ENCODE peak calls at places on chromosome 9, in five cellular contexts. M is mammary epithelial cell, Q is colonic mucosa, I is heart right ventricle, D is dorsolateral prefrontal cortex. U is an unnamed sample.

GRCh38 chr9:16309350-16310271 is 560.9 kb downstream of the BNC2 start:
- DNase-seq in M (no peak), Q (peak), I (peak), D (no peak), U (no peak)

GRCh38 chr9:17802249-17802857 is 223.5 kb downstream of the SH3GL2 start:
- DNase-seq in M (no peak), Q (no peak), I (no peak), D (no peak), U (no peak)

GRCh38 chr9:126696764-126697145 is 83.0 kb downstream of the LMX1B start:
- DNase-seq in M (no peak), Q (no peak), I (no peak), D (no peak), U (no peak)

GRCh38 chr9:108117775-108118174 is 628.2 kb upstream of the KLF4 start:
- DNase-seq in M (no peak), Q (no peak), I (no peak), D (no peak), U (no peak)

GRCh38 chr9:71791875-71792274 is 23.6 kb upstream of the CEMIP2 start:
- DNase-seq in M (no peak), Q (no peak), I (no peak), D (no peak), U (no peak)

GRCh38 chr9:97419315-97419867 is 7.5 kb downstream of the TDRD7 start:
- DNase-seq in M (peak), Q (peak), I (no peak), D (no peak), U (no peak)

GRCh38 chr9:134834957-134835419 is 45.6 kb upstream of the FCN2 start:
- DNase-seq in M (no peak), Q (no peak), I (no peak), D (no peak), U (no peak)

GRCh38 chr9:131097948-131098278 is 1.6 kb downstream of the AIF1L start:
- DNase-seq in M (no peak), Q (no peak), I (peak), D (no peak), U (no peak)

GRCh38 chr9:34771023-34771422 is 61.1 kb upstream of the CCL21 start:
- DNase-seq in M (peak), Q (no peak), I (no peak), D (no peak), U (no peak)

GRCh38 chr9:127224883-127225739 is 39.5 kb upstream of the GARNL3 start:
- DNase-seq in M (peak), Q (peak), I (peak), D (peak), U (peak)

GRCh38 chr9:93677641-93678136 is 101.3 kb downstream of the PHF2 start:
- DNase-seq in M (no peak), Q (peak), I (no peak), D (no peak), U (peak)

GRCh38 chr9:117403848-117404247 is 11.0 kb downstream of the ASTN2 start:
- DNase-seq in M (no peak), Q (no peak), I (no peak), D (no peak), U (no peak)

GRCh38 chr9:111516061-111516465 is 8.9 kb upstream of the ZNF483 start:
- DNase-seq in M (no peak), Q (no peak), I (no peak), D (no peak), U (no peak)

GRCh38 chr9:8282555-8282954 is 483.0 kb upstream of the DMAC1 start:
- DNase-seq in M (no peak), Q (no peak), I (no peak), D (no peak), U (no peak)

GRCh38 chr9:90523953-90524352 is 118.7 kb downstream of the DIRAS2 start:
- DNase-seq in M (no peak), Q (peak), I (no peak), D (peak), U (no peak)

GRCh38 chr9:76818271-76818670 is 54.0 kb downstream of the PCA3 start:
- DNase-seq in M (peak), Q (peak), I (peak), D (no peak), U (peak)

GRCh38 chr9:24881361-24881760 is 335.7 kb upstream of the IZUMO3 start:
- DNase-seq in M (peak), Q (no peak), I (no peak), D (no peak), U (no peak)

GRCh38 chr9:135779571-135779970 is 77.6 kb downstream of the KCNT1 start:
- DNase-seq in M (no peak), Q (no peak), I (no peak), D (peak), U (no peak)

GRCh38 chr9:16718952-16719351 is 151.5 kb downstream of the BNC2 start:
- DNase-seq in M (no peak), Q (no peak), I (no peak), D (no peak), U (no peak)

GRCh38 chr9:37970301-37971106 is 66.6 kb upstream of the SLC25A51 start:
- DNase-seq in M (no peak), Q (no peak), I (no peak), D (no peak), U (no peak)

GRCh38 chr9:111481885-111482636 is 2.1 kb downstream of the ECPAS start:
- DNase-seq in M (peak), Q (peak), I (no peak), D (no peak), U (no peak)

GRCh38 chr9:94182532-94182931 is 76.6 kb upstream of the ZNF169 start:
- DNase-seq in M (no peak), Q (no peak), I (no peak), D (no peak), U (no peak)

GRCh38 chr9:108933231-108933630 is 693 bp downstream of the ELP1 start:
- DNase-seq in M (peak), Q (no peak), I (no peak), D (no peak), U (no peak)

GRCh38 chr9:129469188-129469987 is 151.5 kb downstream of the C9orf50 start:
- DNase-seq in M (no peak), Q (no peak), I (no peak), D (no peak), U (no peak)
- H3K27ac ChIP-seq in M (no peak), Q (no peak), I (no peak), D (no peak), U (no peak)

DNA sequence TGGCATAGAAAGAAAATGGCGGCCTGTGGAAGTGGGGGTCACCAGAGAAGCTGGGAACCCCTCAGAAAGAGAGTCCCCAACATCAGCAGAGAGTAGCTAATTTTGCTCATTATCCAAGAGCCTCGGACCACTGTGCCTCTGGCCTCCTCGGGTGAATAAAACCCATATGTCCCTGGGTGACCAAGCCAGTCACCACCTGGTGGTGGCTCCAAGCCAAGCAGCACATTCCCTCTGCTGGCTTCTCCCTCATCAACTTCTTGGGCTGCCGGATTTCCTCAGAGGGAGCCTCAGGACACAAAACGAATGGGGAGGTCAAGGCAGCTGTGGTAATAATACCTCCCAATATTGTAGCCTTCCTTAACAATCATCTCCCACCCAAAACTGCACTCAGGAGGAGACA is 242.5 kb downstream of the NFIB start:
- DNase-seq in M (no peak), Q (no peak), I (no peak), D (no peak), U (no peak)
- TF ChIP-seq CTCF in M (no peak), Q (no peak), I (no peak), D (no peak), U (no peak)

GRCh38 chr9:87800456-87800855 is 74.5 kb downstream of the CTSL start:
- DNase-seq in M (no peak), Q (no peak), I (no peak), D (no peak), U (peak)

GRCh38 chr9:87798276-87798833 is 72.4 kb downstream of the CTSL start:
- DNase-seq in M (no peak), Q (no peak), I (no peak), D (no peak), U (no peak)

GRCh38 chr9:87799503-87799902 is 73.6 kb downstream of the CTSL start:
- DNase-seq in M (no peak), Q (no peak), I (no peak), D (no peak), U (no peak)

GRCh38 chr9:87803166-87803565 is 77.2 kb downstream of the CTSL start:
- DNase-seq in M (no peak), Q (no peak), I (no peak), D (no peak), U (no peak)

DNA sequence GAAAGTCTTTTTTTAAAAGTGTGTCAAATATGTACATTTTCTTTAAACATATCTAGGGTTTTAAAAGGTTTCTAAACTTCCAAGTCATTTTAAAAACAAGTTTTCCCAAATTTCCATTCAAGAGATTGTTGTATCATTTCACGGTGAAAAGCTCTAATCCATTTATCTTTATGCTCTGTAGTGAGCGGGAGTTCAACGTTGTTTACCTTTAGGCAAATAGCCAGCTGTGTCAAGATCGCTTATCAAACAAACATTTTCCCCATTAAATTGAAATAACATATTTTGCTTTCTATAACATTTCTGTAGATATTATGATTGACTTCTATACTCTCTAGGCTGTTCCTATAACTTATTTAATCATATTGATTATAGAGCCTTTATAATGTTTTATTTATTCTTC is 75.1 kb downstream of the CTSL start:
- DNase-seq in M (no peak), Q (no peak), I (no peak), D (no peak), U (no peak)
- H3K27ac ChIP-seq in M (no peak), Q (no peak), I (no peak), D (no peak), U (no peak)

DNA sequence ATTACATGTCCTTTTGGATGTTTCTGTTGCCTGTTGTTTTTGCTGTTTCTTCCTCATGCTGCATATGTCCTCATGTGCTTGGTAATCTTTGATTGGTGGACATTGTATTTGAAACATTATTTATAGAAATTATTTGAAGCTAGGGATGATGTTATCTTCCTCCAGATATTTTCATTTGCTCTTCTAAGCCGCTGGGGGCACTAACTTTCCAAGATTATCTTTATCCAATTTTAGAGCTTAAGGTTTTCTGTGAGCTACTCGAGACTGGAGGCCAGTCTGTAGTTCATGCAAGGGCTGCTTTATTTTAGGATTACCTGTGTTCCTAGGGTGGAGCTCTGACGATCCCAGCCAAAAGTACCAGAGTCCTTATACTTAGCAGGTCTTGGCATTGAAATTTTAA is 40.9 kb downstream of the STX17 start:
- DNase-seq in M (no peak), Q (no peak), I (no peak), D (no peak), U (no peak)
- TF ChIP-seq CTCF in M (peak), Q (no peak), I (no peak), D (no peak), U (no peak)

U was measured in left lung.